ENCODE peak calls at places on chromosomes 6 and 20, in nine cellular contexts. I is uterus, D is body of pancreas, O is A549, X is esophagus muscularis mucosa, Z is Peyer's patch, B is HCT116, H is IMR-90, K is heart left ventricle. G is an unnamed sample.

GRCh38 chr6:3410385-3411360 is 46.2 kb downstream of the SLC22A23 start:
- DNase-seq in O (no peak), H (peak; percentile 57), Z (peak; percentile 86), D (peak; percentile 63), X (no peak), B (peak; percentile 51), K (peak; percentile 52), I (peak; percentile 55), G (peak; percentile 68)

GRCh38 chr6:36130672-36131516 is 581 bp downstream of the MAPK13 start:
- DNase-seq in X (no peak), D (peak; percentile 78), I (no peak), O (no peak), Z (peak; percentile 87), H (no peak), K (no peak), B (peak; percentile 31), G (no peak)

GRCh38 chr6:170130771-170131241 is 160.1 kb downstream of the DLL1 start:
- DNase-seq in O (no peak), X (no peak), K (no peak), B (no peak), Z (peak; percentile 33), H (no peak), D (no peak), I (no peak), G (no peak)

GRCh38 chr6:47780510-47781356 is 1.1 kb upstream of the OPN5 start:
- DNase-seq in X (no peak), B (peak; percentile 66), H (peak; percentile 73), D (peak; percentile 33), K (no peak), I (no peak), Z (peak; percentile 46), O (peak; percentile 33), G (peak; percentile 30)

GRCh38 chr6:87333033-87333432 is 4.0 kb upstream of the GJB7 start:
- DNase-seq in K (no peak), I (no peak), D (no peak), X (no peak), H (no peak), Z (no peak), B (no peak), O (no peak), G (no peak)

GRCh38 chr20:53133134-53133533 is 161.0 kb downstream of the TSHZ2 start:
- DNase-seq in B (no peak), H (no peak), K (no peak), Z (no peak), D (no peak), I (no peak), X (no peak), O (no peak), G (no peak)

GRCh38 chr6:39327516-39327915 is 5.0 kb upstream of the KCNK16 start:
- DNase-seq in X (no peak), D (no peak), B (no peak), H (no peak), K (no peak), I (no peak), O (no peak), Z (no peak), G (no peak)

GRCh38 chr6:17666646-17667045 is 40.1 kb downstream of the NUP153 start:
- DNase-seq in O (no peak), B (no peak), D (no peak), Z (no peak), X (no peak), H (no peak), K (no peak), I (no peak), G (no peak)

GRCh38 chr6:160420253-160420968 is 72.2 kb downstream of the SLC22A3 start:
- DNase-seq in H (no peak), Z (no peak), I (no peak), D (no peak), O (no peak), K (no peak), B (no peak), X (peak; percentile 88), G (no peak)

DNA sequence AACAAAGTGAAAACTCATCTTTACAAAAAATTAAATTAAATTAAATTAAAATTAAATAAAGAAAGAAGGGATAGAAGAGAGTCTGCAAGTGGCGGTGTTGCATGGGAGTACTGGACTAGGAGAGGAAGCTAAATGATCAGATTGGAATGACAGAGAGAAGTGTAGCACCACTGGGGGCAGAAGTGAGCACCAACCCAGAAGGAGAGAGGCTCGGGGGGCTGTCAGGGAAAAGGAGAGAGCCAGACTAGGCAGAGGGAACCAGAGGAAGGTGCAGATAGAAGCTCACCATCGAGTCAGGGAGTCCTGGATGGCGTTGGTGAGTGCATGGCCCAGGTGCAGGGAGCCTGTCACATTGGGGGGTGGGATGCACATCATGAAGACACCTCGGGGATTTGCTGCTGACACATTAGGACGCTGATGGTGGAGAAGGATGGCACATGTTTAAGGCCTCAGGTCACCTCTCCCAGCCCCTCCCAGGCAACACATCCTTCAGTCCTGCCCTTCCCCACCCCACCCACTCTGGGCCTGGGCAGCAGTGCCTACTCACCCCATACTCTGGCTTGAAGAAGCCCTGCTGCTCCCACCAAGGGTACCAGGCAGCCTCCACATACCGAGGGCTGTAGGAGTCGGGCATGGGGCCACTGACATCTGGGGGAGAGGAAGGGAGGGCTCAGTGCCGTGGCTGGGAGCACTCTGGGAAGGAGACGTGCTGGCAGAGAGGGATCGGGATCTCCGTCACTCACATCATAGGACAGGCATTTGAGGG is 4.0 kb downstream of the VARS1 start:
- DNase-seq in D (peak; percentile 68), H (peak; percentile 39), X (no peak), I (peak; percentile 70), Z (no peak), K (no peak), O (peak; percentile 77), B (no peak), G (no peak)
- TF ChIP-seq CTCF in D (peak; percentile 64), H (peak; percentile 58), X (peak; percentile 62), I (peak; percentile 37), Z (no peak), K (peak; percentile 39), O (peak; percentile 49), B (peak; percentile 56), G (peak; percentile 25)

GRCh38 chr6:136766274-136766673 is 26.0 kb downstream of the MAP3K5 start:
- DNase-seq in K (no peak), X (no peak), D (no peak), B (no peak), H (no peak), Z (no peak), O (no peak), I (no peak), G (no peak)
- H3K4me1 ChIP-seq in K (peaks cover 78% of the 10 kb centered on the region), X (peaks cover 49% of the 10 kb centered on the region), D (peaks cover 74% of the 10 kb centered on the region), B (no peaks in the 10 kb centered on the region), H (peaks cover 15% of the 10 kb centered on the region), Z (peaks cover 38% of the 10 kb centered on the region), O (peaks cover 7% of the 10 kb centered on the region), I (no peaks in the 10 kb centered on the region), G (peaks cover 39% of the 10 kb centered on the region)

DNA sequence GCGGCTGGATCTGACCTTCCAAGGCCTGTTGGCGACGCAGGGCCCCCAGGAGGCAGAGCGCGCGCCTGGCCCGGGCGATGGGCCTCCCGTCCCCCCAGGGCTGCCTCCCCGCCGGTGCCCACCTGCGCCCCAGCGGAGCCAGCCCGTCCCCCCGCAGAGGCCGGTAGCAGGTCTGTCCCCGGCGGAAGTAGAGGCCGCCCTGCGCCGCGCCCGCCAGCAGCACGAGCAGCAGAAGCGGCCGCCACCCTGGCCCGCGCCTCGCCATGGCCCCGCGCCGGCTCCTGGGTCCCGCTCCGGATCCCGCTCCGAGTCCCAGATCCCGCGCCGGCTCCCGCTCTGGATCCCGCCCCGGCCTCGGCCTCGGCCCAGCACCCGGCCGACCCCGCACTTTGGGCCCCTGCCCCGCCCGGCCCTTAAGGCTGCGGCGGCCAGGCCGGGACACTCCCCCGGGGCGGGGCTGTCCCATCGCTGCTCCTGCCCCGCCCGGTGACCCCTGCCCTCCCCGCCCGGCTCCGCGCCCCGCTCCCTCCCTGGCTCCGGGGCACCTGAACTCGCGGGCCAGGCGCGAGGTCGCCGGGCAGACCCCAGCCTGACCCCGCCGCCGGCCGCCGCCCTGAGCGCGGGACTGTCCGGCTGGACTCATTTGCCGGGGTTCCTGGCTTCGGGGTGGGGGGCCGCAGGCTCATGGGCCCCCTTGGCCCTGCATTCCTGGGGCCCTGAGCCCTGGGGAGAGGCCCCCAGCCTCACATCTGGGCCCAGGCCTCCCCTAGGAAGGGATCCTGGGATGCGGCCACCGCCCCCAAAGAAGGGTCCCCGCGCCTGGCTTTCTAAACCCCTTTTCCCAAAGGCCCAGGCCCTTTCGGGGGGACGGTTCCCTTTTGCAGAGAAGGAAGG is at the start of gene CTSZ:
- DNase-seq in O (peak; percentile 74), H (no peak), Z (peak; percentile 90), X (no peak), B (no peak), D (peak; percentile 71), K (peak; percentile 79), I (peak; percentile 41), G (peak; percentile 30)
- TF ChIP-seq POLR2A in O (peak; percentile 54), H (peak; percentile 29), Z (peak; percentile 77), X (no peak), B (peak; percentile 28), D (peak; percentile 5), K (peak; percentile 82), I (no peak), G (peak; percentile 39)

GRCh38 chr20:59437601-59438031 is 137.2 kb downstream of the EDN3 start:
- DNase-seq in I (no peak), X (no peak), D (no peak), O (no peak), H (no peak), Z (no peak), B (no peak), K (no peak), G (no peak)

GRCh38 chr20:59441860-59442810 is 141.7 kb downstream of the EDN3 start:
- DNase-seq in I (no peak), Z (no peak), H (no peak), O (no peak), X (no peak), D (peak; percentile 16), B (no peak), K (no peak), G (no peak)

GRCh38 chr20:59438201-59438600 is 137.8 kb downstream of the EDN3 start:
- DNase-seq in K (no peak), H (no peak), D (no peak), I (no peak), O (no peak), X (no peak), B (no peak), Z (no peak), G (no peak)

GRCh38 chr20:59441306-59441705 is 140.9 kb downstream of the EDN3 start:
- DNase-seq in H (no peak), K (no peak), D (no peak), O (no peak), B (no peak), Z (no peak), I (no peak), X (no peak), G (no peak)

GRCh38 chr20:59439243-59439642 is 138.8 kb downstream of the EDN3 start:
- DNase-seq in B (no peak), O (peak; percentile 36), X (no peak), I (no peak), H (no peak), K (no peak), D (no peak), Z (no peak), G (no peak)
- TF ChIP-seq CTCF in B (no peak), O (peak; percentile 28), X (no peak), I (no peak), H (no peak), K (no peak), D (no peak), Z (no peak), G (no peak)